ENCODE peak calls at places on chromosomes 16 and 17, in ten cellular contexts. B is stimulated activated naive B cell treated with anti-CD40 and anti-IgM and Interleukin-4, amounts not matched to agents 10 μg/mL and 1 μg/mL and 100 μg/mL, for 72 hours; G is left cardiac atrium; O is NCI-H1436 treated with DMSO at 0.1 percent for 48 hours; S is A673; H is HL-60; E is brain microvascular endothelial cell; I is A549; A is germinal center; J is activated naive CD4-positive, alpha-beta T cell. N is an unnamed sample.
A peak's percentile ranks its signal among the peaks of the same experiment; 100 is the strongest.

GRCh38 chr16:21950782-21951521 is 2.2 kb upstream of the UQCRC2 start:
- DNase-seq in J (no peak), I (peak; percentile 61), E (peak; percentile 18), S (peak; percentile 52), G (no peak), B (no peak), O (no peak), A (peak; percentile 30), H (no peak), N (no peak)

GRCh38 chr16:56334761-56335160 is 90.6 kb downstream of the AMFR start:
- DNase-seq in I (no peak), G (no peak), H (no peak), O (no peak), J (no peak), E (no peak), A (no peak), B (no peak), S (no peak), N (no peak)

GRCh38 chr17:4017377-4017776 is 53.1 kb upstream of the ATP2A3 start:
- DNase-seq in I (no peak), G (no peak), S (no peak), O (no peak), J (no peak), H (no peak), B (no peak), A (no peak), E (no peak), N (no peak)

GRCh38 chr17:4715071-4715749 is 4.8 kb downstream of the ARRB2 start:
- DNase-seq in E (no peak), H (no peak), I (no peak), A (no peak), B (no peak), S (no peak), O (no peak), G (peak; percentile 15), J (no peak), N (no peak)

GRCh38 chr17:78291944-78292910 is 60.8 kb downstream of the TMEM235 start:
- DNase-seq in S (no peak), E (no peak), J (no peak), G (no peak), A (no peak), O (no peak), I (no peak), B (no peak), H (no peak), N (no peak)

GRCh38 chr17:66807182-66807581 is 27.7 kb upstream of the CACNG5 start:
- DNase-seq in S (no peak), H (no peak), J (no peak), I (no peak), G (no peak), O (no peak), E (no peak), B (no peak), A (no peak), N (peak; percentile 25)

GRCh38 chr17:78992542-78993212 is 13.0 kb upstream of the LGALS3BP start:
- DNase-seq in A (no peak), I (no peak), G (no peak), H (no peak), S (no peak), J (no peak), E (no peak), B (no peak), O (no peak), N (no peak)

GRCh38 chr16:24848065-24848464 is 2.3 kb downstream of the SLC5A11 start:
- DNase-seq in B (no peak), H (no peak), I (no peak), E (peak; percentile 79), J (no peak), A (no peak), G (no peak), S (no peak), O (no peak), N (no peak)

GRCh38 chr17:3447625-3448024 is 14.0 kb upstream of the OR1E2 start:
- DNase-seq in E (no peak), H (no peak), B (no peak), S (peak; percentile 10), A (no peak), G (no peak), I (peak; percentile 52), O (no peak), J (no peak), N (no peak)

GRCh38 chr17:63701477-63702222 is 1.7 kb upstream of the LIMD2 start:
- DNase-seq in E (no peak), O (no peak), B (no peak), I (no peak), G (peak; percentile 54), J (peak; percentile 35), A (peak; percentile 51), S (no peak), H (no peak), N (no peak)

GRCh38 chr17:34386925-34387550 is 24.0 kb upstream of the CCL1 start:
- DNase-seq in J (no peak), A (no peak), I (no peak), G (no peak), E (no peak), H (no peak), O (no peak), S (no peak), B (no peak), N (no peak)

GRCh38 chr17:42270175-42270545 is 6.0 kb downstream of the STAT5B start:
- DNase-seq in G (no peak), J (no peak), A (no peak), S (no peak), E (no peak), B (no peak), H (no peak), I (no peak), O (no peak), N (no peak)

GRCh38 chr17:879546-879945 is 97.4 kb downstream of the MRM3 start:
- DNase-seq in H (peak; percentile 14), B (peak; percentile 53), I (peak; percentile 85), E (peak; percentile 62), S (peak; percentile 81), J (no peak), G (peak; percentile 84), O (no peak), A (peak; percentile 80), N (peak; percentile 91)

GRCh38 chr17:80650751-80651173 is 106.1 kb downstream of the RPTOR start:
- DNase-seq in A (no peak), S (peak; percentile 94), J (no peak), E (peak; percentile 22), H (no peak), B (no peak), I (no peak), O (no peak), G (no peak), N (no peak)

GRCh38 chr17:39597372-39598046 is 10.2 kb downstream of the NEUROD2 start:
- DNase-seq in E (no peak), G (no peak), B (no peak), A (no peak), J (no peak), I (no peak), O (no peak), H (no peak), S (no peak), N (no peak)

GRCh38 chr17:30226878-30227277 is 8.6 kb downstream of the SLC6A4 start:
- DNase-seq in O (no peak), E (no peak), H (no peak), I (no peak), G (no peak), B (no peak), S (no peak), A (no peak), J (no peak), N (peak; percentile 43)

GRCh38 chr16:17304814-17305169 is 166.0 kb downstream of the XYLT1 start:
- DNase-seq in O (no peak), I (no peak), E (no peak), B (no peak), H (no peak), J (no peak), S (no peak), G (no peak), A (no peak), N (no peak)

GRCh38 chr16:11094075-11094593 is 149.8 kb downstream of the CLEC16A start:
- DNase-seq in B (peak; percentile 85), O (no peak), I (no peak), H (peak; percentile 70), A (peak; percentile 66), J (no peak), G (no peak), E (no peak), S (no peak), N (no peak)

GRCh38 chr16:28879261-28879840 is 1.1 kb downstream of the ATP2A1 start:
- DNase-seq in E (no peak), O (no peak), J (no peak), A (no peak), I (no peak), H (no peak), B (no peak), S (no peak), G (peak; percentile 40), N (no peak)

GRCh38 chr16:53022374-53022773 is 30.3 kb downstream of the CHD9NB start:
- DNase-seq in J (no peak), I (peak; percentile 55), A (no peak), G (no peak), E (peak; percentile 38), B (no peak), H (no peak), S (peak; percentile 79), O (no peak), N (no peak)

GRCh38 chr16:80277182-80277581 is 263.6 kb upstream of the DYNLRB2 start:
- DNase-seq in B (no peak), J (no peak), S (no peak), I (no peak), A (no peak), E (no peak), G (no peak), O (no peak), H (no peak), N (no peak)

GRCh38 chr16:74107795-74108610 is 188.6 kb upstream of the PSMD7 start:
- DNase-seq in H (no peak), I (peak; percentile 70), A (peak; percentile 9), B (peak; percentile 13), J (no peak), S (peak; percentile 79), O (no peak), E (peak; percentile 11), G (no peak), N (no peak)

GRCh38 chr17:47895254-47895855 is 681 bp upstream of the SP2 start:
- DNase-seq in A (no peak), G (no peak), S (no peak), H (peak; percentile 36), O (no peak), I (peak; percentile 44), J (peak; percentile 31), B (peak; percentile 29), E (no peak), N (peak; percentile 82)

GRCh38 chr17:35790826-35791225 is 4.6 kb downstream of the MMP28 start:
- DNase-seq in H (no peak), B (no peak), I (no peak), S (no peak), E (no peak), J (no peak), O (no peak), A (no peak), G (no peak), N (no peak)